ENCODE peak calls at places on chromosomes 6 and 20, in four cellular contexts. J is effector memory CD4-positive, alpha-beta T cell; U is sigmoid colon; C is CD8-positive, alpha-beta T cell. Y is an unnamed sample.
A peak's percentile ranks its signal among the peaks of the same experiment; 100 is the strongest.

GRCh38 chr6:54850061-54850460 is 3.5 kb downstream of the FAM83B start:
- DNase-seq in C (no peak), J (no peak), U (no peak), Y (no peak)

GRCh38 chr20:10557685-10558084 is 116.1 kb downstream of the JAG1 start:
- DNase-seq in C (no peak), U (no peak), J (no peak), Y (no peak)

GRCh38 chr6:159440907-159441703 is 251.9 kb downstream of the SOD2 start:
- DNase-seq in C (no peak), U (no peak), J (no peak), Y (no peak)

GRCh38 chr20:36830791-36831691 is 44.9 kb upstream of the TLDC2 start:
- DNase-seq in J (no peak), C (no peak), U (peak; percentile 89), Y (no peak)

GRCh38 chr20:37336369-37337207 is 9.4 kb upstream of the SRC start:
- DNase-seq in C (no peak), U (peak; percentile 78), J (no peak), Y (no peak)

GRCh38 chr6:133814797-133815196 is 74.1 kb upstream of the TCF21 start:
- DNase-seq in C (no peak), U (peak; percentile 73), J (no peak), Y (no peak)

GRCh38 chr6:168890306-168890995 is 363.2 kb downstream of the THBS2 start:
- DNase-seq in U (no peak), J (no peak), C (no peak), Y (no peak)

GRCh38 chr20:38764563-38765355 is 16.5 kb downstream of the ACTR5 start:
- DNase-seq in J (no peak), C (no peak), U (no peak), Y (no peak)

GRCh38 chr6:11609324-11610071 is 71.9 kb downstream of the TMEM170B start:
- DNase-seq in U (no peak), J (no peak), C (no peak), Y (peak; percentile 31)

GRCh38 chr6:154605207-154605877 is 94.9 kb upstream of the CNKSR3 start:
- DNase-seq in J (no peak), U (no peak), C (no peak), Y (no peak)

GRCh38 chr20:4082406-4083102 is 67.2 kb upstream of the RNF24 start:
- DNase-seq in J (peak; percentile 27), U (peak; percentile 84), C (peak; percentile 26), Y (peak; percentile 64)

GRCh38 chr6:137951064-137951597 is 84.1 kb downstream of the TNFAIP3 start:
- DNase-seq in U (no peak), C (no peak), J (no peak), Y (no peak)

GRCh38 chr6:109944448-109944847 is 33.7 kb upstream of the GPR6 start:
- DNase-seq in J (no peak), U (no peak), C (no peak), Y (no peak)

GRCh38 chr6:22071655-22072054 is 225.2 kb downstream of the PRL start:
- DNase-seq in J (no peak), C (no peak), U (peak; percentile 72), Y (no peak)

GRCh38 chr6:122609881-122610689 is at the start of gene PKIB:
- DNase-seq in J (peak; percentile 3), C (peak; percentile 5), U (peak; percentile 74), Y (peak; percentile 24)

GRCh38 chr6:129646617-129647016 is 63.4 kb downstream of the ARHGAP18 start:
- DNase-seq in U (no peak), J (no peak), C (no peak), Y (no peak)

GRCh38 chr20:5987383-5987782 is 36.9 kb downstream of the MCM8 start:
- DNase-seq in U (no peak), C (no peak), J (no peak), Y (no peak)

GRCh38 chr20:54062812-54063280 is 7.5 kb downstream of the BCAS1 start:
- DNase-seq in J (no peak), C (no peak), U (no peak), Y (peak; percentile 12)

GRCh38 chr6:136613477-136613876 is 63.3 kb upstream of the MAP7 start:
- DNase-seq in U (no peak), J (no peak), C (no peak), Y (no peak)

GRCh38 chr6:165574770-165575549 is 88.1 kb downstream of the PDE10A start:
- DNase-seq in C (no peak), J (no peak), U (no peak), Y (no peak)

GRCh38 chr20:23152308-23152892 is 66.3 kb upstream of the CD93 start:
- DNase-seq in J (no peak), U (peak; percentile 85), C (no peak), Y (no peak)

GRCh38 chr20:51190783-51191180 is 167.9 kb upstream of the KCNG1 start:
- DNase-seq in C (no peak), U (no peak), J (no peak), Y (no peak)

GRCh38 chr20:53657289-53657678 is 63.6 kb upstream of the ZNF217 start:
- DNase-seq in C (no peak), U (no peak), J (no peak), Y (no peak)

GRCh38 chr6:114052141-114052540 is 81.2 kb upstream of the HDAC2 start:
- DNase-seq in J (no peak), C (no peak), U (no peak), Y (no peak)

GRCh38 chr6:150233797-150234399 is 91.1 kb downstream of the PPP1R14C start:
- DNase-seq in J (no peak), C (no peak), U (no peak), Y (no peak)

GRCh38 chr6:170523256-170524187 is 29.6 kb downstream of the PSMB1 start:
- DNase-seq in U (no peak), C (no peak), J (no peak), Y (no peak)

GRCh38 chr6:25835442-25836283 is 3.8 kb upstream of the SLC17A1 start:
- DNase-seq in C (no peak), J (no peak), U (no peak), Y (no peak)

GRCh38 chr6:20238688-20239587 is 26.7 kb upstream of the MBOAT1 start:
- DNase-seq in C (no peak), U (no peak), J (no peak), Y (no peak)

GRCh38 chr6:123803862-123804681 is at the start of gene NKAIN2:
- DNase-seq in J (no peak), C (no peak), U (no peak), Y (no peak)

GRCh38 chr6:4291453-4292403 is 156.4 kb upstream of the ECI2 start:
- DNase-seq in J (no peak), C (no peak), U (no peak), Y (no peak)

GRCh38 chr20:51750037-51750769 is 18.0 kb downstream of the ATP9A start:
- DNase-seq in C (no peak), U (peak; percentile 83), J (no peak), Y (no peak)

GRCh38 chr20:62929051-62929538 is 2.8 kb upstream of the DIDO1 start:
- DNase-seq in U (peak; percentile 80), C (peak; percentile 56), J (peak; percentile 56), Y (peak; percentile 39)

GRCh38 chr20:39660251-39660650 is 698.1 kb downstream of the DHX35 start:
- DNase-seq in J (no peak), U (no peak), C (no peak), Y (no peak)

GRCh38 chr6:161429921-161430490 is 156.1 kb upstream of the AGPAT4 start:
- DNase-seq in U (no peak), C (no peak), J (no peak), Y (no peak)

GRCh38 chr6:131763749-131764148 is 44.1 kb upstream of the ENPP1 start:
- DNase-seq in U (no peak), C (no peak), J (no peak), Y (no peak)

GRCh38 chr6:146770965-146771735 is 172.4 kb downstream of the ADGB start:
- DNase-seq in C (peak; percentile 18), J (peak; percentile 25), U (peak; percentile 83), Y (peak; percentile 47)

GRCh38 chr6:134177753-134178229 is 125.4 kb upstream of the SLC2A12 start:
- DNase-seq in U (no peak), C (no peak), J (no peak), Y (no peak)

GRCh38 chr6:137218473-137218916 is 690 bp downstream of the IFNGR1 start:
- DNase-seq in J (peak; percentile 40), C (peak; percentile 25), U (peak; percentile 83), Y (peak; percentile 70)

GRCh38 chr6:121733216-121733615 is 297.8 kb downstream of the GJA1 start:
- DNase-seq in U (no peak), J (no peak), C (no peak), Y (no peak)

GRCh38 chr6:14372738-14373484 is 255.3 kb downstream of the CD83 start:
- DNase-seq in J (no peak), U (no peak), C (no peak), Y (no peak)
- H3K27ac ChIP-seq in J (no peak overlapping the region), U (no peak overlapping the region), C (no peak overlapping the region), Y (no peak overlapping the region)

DNA sequence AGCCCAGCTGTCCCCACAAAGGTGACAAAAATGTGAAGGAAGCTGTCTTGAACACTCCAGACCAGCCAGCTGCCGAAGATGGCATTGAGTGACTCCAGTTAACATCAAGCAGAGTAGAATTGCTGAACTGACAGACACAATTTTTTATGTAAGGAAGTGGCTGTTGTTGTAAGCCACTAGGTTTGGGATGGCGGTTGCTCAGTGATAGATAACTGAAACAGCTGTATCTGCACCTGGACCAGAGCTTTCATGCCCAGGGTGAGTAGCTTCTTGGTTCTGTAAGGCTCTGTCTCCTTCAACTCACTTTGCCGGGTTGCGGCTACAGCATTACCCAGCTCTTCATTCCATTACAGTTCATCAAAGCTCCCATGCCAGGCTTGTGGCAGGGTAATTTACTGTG is 49.7 kb upstream of the DDR1 start:
- DNase-seq in C (no peak), U (no peak), J (no peak), Y (no peak)
- H3K27ac ChIP-seq in C (no peak overlapping the region), U (no peak overlapping the region), J (peak overlapping the region; percentile 38), Y (no peak overlapping the region)

GRCh38 chr6:6582111-6582510 is 6.4 kb upstream of the LY86 start:
- DNase-seq in J (no peak), C (no peak), U (no peak), Y (no peak)
- H3K27ac ChIP-seq in J (no peak overlapping the region), C (no peak overlapping the region), U (no peak overlapping the region), Y (no peak overlapping the region)

GRCh38 chr6:149075616-149076354 is 241.7 kb upstream of the TAB2 start:
- DNase-seq in C (no peak), J (no peak), U (no peak), Y (no peak)

GRCh38 chr6:149077208-149077607 is 240.3 kb upstream of the TAB2 start:
- DNase-seq in C (no peak), J (no peak), U (no peak), Y (peak; percentile 12)

GRCh38 chr6:149074832-149075258 is 242.7 kb upstream of the TAB2 start:
- DNase-seq in C (no peak), U (no peak), J (no peak), Y (no peak)

GRCh38 chr6:149078383-149078782 is 239.1 kb upstream of the TAB2 start:
- DNase-seq in C (no peak), J (no peak), U (no peak), Y (no peak)

DNA sequence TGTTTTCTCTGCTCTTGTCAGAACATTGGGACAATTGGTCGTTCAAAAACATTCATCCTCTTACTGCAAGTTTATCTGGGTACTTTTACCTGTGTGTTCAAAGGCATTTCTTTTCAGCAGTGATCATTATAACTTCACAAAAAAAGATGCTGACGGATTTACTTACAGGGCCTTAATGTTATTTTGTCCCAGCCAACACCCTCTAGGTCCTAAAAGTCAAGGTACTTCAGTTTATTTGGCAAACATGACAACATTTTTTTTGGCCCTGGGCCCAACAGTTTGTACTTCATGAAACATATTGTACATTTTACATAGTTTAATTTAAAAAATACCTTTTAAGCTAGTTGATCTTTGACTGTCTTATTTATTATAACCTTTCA is 241.2 kb upstream of the TAB2 start:
- DNase-seq in J (no peak), C (no peak), U (no peak), Y (no peak)
- H3K27ac ChIP-seq in J (no peak overlapping the region), C (no peak overlapping the region), U (no peak overlapping the region), Y (no peak overlapping the region)